ENCODE peak calls at places on chromosomes 1 and 21, in nine cellular contexts. R, W, Z, D, M, U, X, I and G are unnamed samples.

GRCh38 chr1:17120962-17121837 is 1.9 kb upstream of the PADI2 start:
- DNase-seq in R (no peak), I (no peak), W (no peak), M (no peak), D (no peak), Z (no peak), X (no peak), U (no peak), G (no peak)

GRCh38 chr21:42209801-42210479 is 9.0 kb upstream of the ABCG1 start:
- DNase-seq in M (no peak), X (no peak), W (no peak), Z (no peak), I (no peak), D (no peak), R (no peak), U (no peak), G (peak)

GRCh38 chr1:239218296-239218695 is 168.1 kb upstream of the CHRM3 start:
- DNase-seq in I (no peak), X (no peak), R (no peak), U (no peak), Z (no peak), D (no peak), W (no peak), M (no peak), G (no peak)

GRCh38 chr1:117659565-117660264 is 53.9 kb downstream of the TENT5C start:
- DNase-seq in R (no peak), U (no peak), Z (peak), I (no peak), M (no peak), D (no peak), W (no peak), X (no peak), G (no peak)

GRCh38 chr1:18693256-18694098 is 62.8 kb downstream of the PAX7 start:
- DNase-seq in I (no peak), D (no peak), R (no peak), U (no peak), X (no peak), Z (no peak), M (no peak), W (no peak), G (no peak)

GRCh38 chr1:22428672-22429071 is 23.0 kb upstream of the ZBTB40 start:
- DNase-seq in X (peak), M (peak), Z (peak), W (no peak), U (no peak), D (no peak), I (no peak), R (no peak), G (no peak)

GRCh38 chr1:2979191-2980072 is 41.8 kb upstream of the ACTRT2 start:
- DNase-seq in U (no peak), R (no peak), D (no peak), X (no peak), M (no peak), W (no peak), Z (no peak), I (no peak), G (peak)

GRCh38 chr1:60213253-60213652 is 139.7 kb upstream of the C1orf87 start:
- DNase-seq in R (no peak), X (no peak), D (no peak), Z (no peak), U (no peak), M (no peak), I (no peak), W (no peak), G (no peak)

GRCh38 chr1:103274886-103275285 is 166.6 kb upstream of the COL11A1 start:
- DNase-seq in W (no peak), X (no peak), U (no peak), I (no peak), Z (no peak), D (no peak), R (no peak), M (no peak), G (no peak)

GRCh38 chr1:47690341-47691244 is 252.7 kb downstream of the FOXD2 start:
- DNase-seq in D (no peak), I (no peak), R (no peak), M (no peak), Z (no peak), U (no peak), W (no peak), X (no peak), G (no peak)

GRCh38 chr1:183000563-183000962 is 22.7 kb upstream of the LAMC1 start:
- DNase-seq in M (peak), R (no peak), X (no peak), Z (no peak), D (no peak), I (no peak), W (no peak), U (no peak), G (no peak)

GRCh38 chr1:117602862-117603261 is 3.0 kb upstream of the TENT5C start:
- DNase-seq in R (no peak), X (no peak), D (no peak), M (no peak), W (no peak), Z (no peak), I (no peak), U (no peak), G (no peak)

GRCh38 chr1:38277646-38278045 is 231.1 kb upstream of the POU3F1 start:
- DNase-seq in R (no peak), D (no peak), I (no peak), Z (no peak), M (no peak), U (no peak), X (no peak), W (no peak), G (no peak)

GRCh38 chr1:223700388-223700918 is 11.9 kb upstream of the CAPN2 start:
- DNase-seq in R (no peak), X (no peak), Z (no peak), D (no peak), M (peak), W (no peak), U (no peak), I (no peak), G (no peak)

GRCh38 chr1:117592155-117592554 is 13.7 kb upstream of the TENT5C start:
- DNase-seq in I (no peak), W (no peak), X (peak), Z (no peak), R (no peak), U (no peak), M (no peak), D (no peak), G (peak)

GRCh38 chr1:46528297-46528955 is 23.0 kb downstream of the KNCN start:
- DNase-seq in D (no peak), Z (peak), I (no peak), X (no peak), M (peak), U (no peak), W (no peak), R (no peak), G (no peak)

GRCh38 chr1:217018648-217019047 is 295.4 kb upstream of the ESRRG start:
- DNase-seq in W (no peak), Z (no peak), U (no peak), M (no peak), X (no peak), R (no peak), I (no peak), D (no peak), G (no peak)

GRCh38 chr1:35557118-35557610 is at the start of gene KIAA0319L:
- DNase-seq in W (peak), M (peak), X (peak), U (no peak), I (peak), Z (no peak), R (peak), D (peak), G (peak)

GRCh38 chr1:25952851-25953401 is 44.9 kb downstream of the PAFAH2 start:
- DNase-seq in M (peak), Z (no peak), X (no peak), D (no peak), R (peak), I (no peak), U (no peak), W (no peak), G (no peak)

GRCh38 chr1:27542463-27543273 is 52.7 kb upstream of the WASF2 start:
- DNase-seq in I (no peak), R (peak), W (no peak), Z (no peak), X (peak), U (no peak), D (no peak), M (peak), G (peak)

GRCh38 chr21:43869486-43870325 is 4.7 kb downstream of the AGPAT3 start:
- DNase-seq in R (no peak), X (no peak), U (no peak), I (no peak), D (no peak), W (no peak), Z (no peak), M (peak), G (no peak)

GRCh38 chr1:212062832-212063438 is 27.4 kb downstream of the DTL start:
- DNase-seq in D (no peak), I (no peak), R (no peak), Z (peak), U (no peak), X (no peak), M (peak), W (no peak), G (no peak)

GRCh38 chr21:45869121-45870007 is 112.2 kb upstream of the COL6A1 start:
- DNase-seq in R (no peak), W (no peak), U (no peak), X (no peak), Z (no peak), D (no peak), I (no peak), M (peak), G (no peak)

GRCh38 chr1:248804771-248805681 is 20.7 kb downstream of the SH3BP5L start:
- DNase-seq in I (no peak), U (no peak), Z (peak), W (no peak), M (no peak), R (no peak), X (peak), D (no peak), G (no peak)

GRCh38 chr1:206568779-206569352 is 43.4 kb downstream of the EIF2D start:
- DNase-seq in I (no peak), R (no peak), Z (no peak), D (no peak), M (no peak), U (no peak), W (no peak), X (no peak), G (no peak)

GRCh38 chr1:88742546-88742945 is 58.5 kb downstream of the PKN2 start:
- DNase-seq in U (no peak), Z (no peak), M (no peak), D (no peak), X (no peak), W (no peak), I (no peak), R (no peak), G (no peak)

GRCh38 chr1:15245593-15246325 is 1.3 kb upstream of the FHAD1 start:
- DNase-seq in U (no peak), M (peak), W (no peak), D (no peak), I (peak), R (no peak), X (no peak), Z (no peak), G (no peak)

DNA sequence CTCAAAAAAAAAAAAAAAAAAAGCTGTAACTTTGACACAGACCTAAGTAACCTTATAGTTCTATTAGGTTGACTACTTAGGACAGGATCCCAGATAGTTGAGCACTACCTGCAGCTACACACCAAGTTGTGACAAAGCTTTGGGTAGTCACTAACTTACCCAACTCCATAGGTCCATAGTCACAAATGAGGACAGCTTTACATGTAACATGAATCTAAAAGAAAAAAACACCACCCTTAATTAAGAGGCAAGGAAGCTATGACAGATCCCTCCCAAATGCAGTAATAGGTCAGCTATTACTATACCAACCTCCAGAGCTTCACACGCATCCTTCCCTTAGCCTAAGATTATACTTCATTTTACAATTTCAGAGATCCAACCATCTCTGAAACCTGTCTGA is 12.7 kb upstream of the RAB42 start:
- DNase-seq in I (no peak), M (peak), D (no peak), Z (no peak), X (no peak), U (no peak), R (no peak), W (no peak), G (no peak)
- H3K27ac ChIP-seq in I (no peak), M (peak), D (no peak), Z (peak), X (peak), U (no peak), R (no peak), W (no peak), G (peak)

DNA sequence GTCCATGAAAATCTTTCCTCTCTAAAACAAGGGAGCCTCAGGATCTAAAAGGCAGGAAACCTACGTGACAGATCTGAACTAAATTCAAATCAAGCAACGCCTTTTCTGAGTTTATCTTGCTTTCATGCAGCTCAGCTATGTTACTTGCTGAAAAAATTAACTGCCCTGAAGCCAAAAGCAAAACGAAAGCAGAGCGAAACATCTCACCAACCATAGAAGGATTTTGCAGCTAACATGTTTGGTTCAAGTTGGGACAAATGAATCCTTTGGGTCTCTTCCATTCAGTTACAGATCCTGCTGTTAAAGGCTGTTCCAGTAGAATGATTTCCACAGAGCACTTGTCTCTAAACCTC is 488 bp downstream of the SLC2A5 start:
- DNase-seq in R (no peak), I (no peak), U (no peak), Z (peak), W (no peak), M (peak), X (no peak), D (no peak), G (no peak)
- H3K27ac ChIP-seq in R (peak), I (no peak), U (peak), Z (peak), W (peak), M (peak), X (peak), D (peak), G (peak)

DNA sequence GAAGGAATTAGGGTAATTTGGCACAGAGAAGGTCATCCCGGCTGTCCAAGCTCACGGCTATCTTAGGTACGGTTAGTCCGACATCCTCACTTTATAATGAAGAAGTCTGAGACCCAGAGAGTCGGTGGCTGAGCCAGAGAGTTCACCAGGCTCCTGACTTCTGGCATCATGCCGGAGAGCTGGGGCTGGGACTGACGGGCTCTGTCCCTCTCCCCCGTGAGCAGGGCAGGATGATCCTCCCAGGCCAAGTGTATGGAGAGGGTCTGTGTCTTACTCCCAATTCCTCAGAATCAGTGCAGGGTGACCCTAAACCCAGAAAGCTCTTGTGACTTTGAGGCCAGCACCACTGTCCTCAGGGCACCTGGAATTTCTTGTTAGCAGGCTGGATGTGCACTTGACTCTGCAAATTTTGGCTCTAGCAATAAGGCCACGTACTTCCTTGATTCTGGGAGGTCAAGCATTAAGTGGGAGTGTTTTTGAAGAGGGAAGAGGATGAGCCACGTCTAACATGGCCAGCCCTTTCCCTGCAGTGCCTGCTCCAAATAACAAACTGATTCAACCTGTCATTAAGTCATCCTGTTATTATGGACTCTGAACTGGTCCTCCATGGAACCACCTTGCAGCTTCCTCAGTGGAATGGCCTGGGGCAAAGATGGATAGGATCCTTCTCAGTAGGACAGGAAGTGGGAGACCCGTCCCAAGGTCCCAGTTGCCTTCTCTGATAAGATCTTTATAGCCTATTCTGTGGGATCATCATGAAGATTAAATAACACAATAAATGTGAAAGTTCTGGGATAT is 20.7 kb upstream of the BTG2 start:
- DNase-seq in R (no peak), Z (no peak), W (no peak), U (no peak), X (no peak), D (no peak), I (no peak), M (no peak), G (no peak)
- H3K27ac ChIP-seq in R (no peak), Z (peak), W (peak), U (peak), X (peak), D (no peak), I (no peak), M (no peak), G (no peak)

GRCh38 chr1:172746091-172746949 is 87.4 kb downstream of the FASLG start:
- DNase-seq in R (no peak), W (no peak), U (no peak), D (no peak), I (no peak), M (peak), Z (peak), X (no peak), G (no peak)
- H3K27ac ChIP-seq in R (no peak), W (peak), U (peak), D (no peak), I (no peak), M (peak), Z (peak), X (peak), G (peak)

DNA sequence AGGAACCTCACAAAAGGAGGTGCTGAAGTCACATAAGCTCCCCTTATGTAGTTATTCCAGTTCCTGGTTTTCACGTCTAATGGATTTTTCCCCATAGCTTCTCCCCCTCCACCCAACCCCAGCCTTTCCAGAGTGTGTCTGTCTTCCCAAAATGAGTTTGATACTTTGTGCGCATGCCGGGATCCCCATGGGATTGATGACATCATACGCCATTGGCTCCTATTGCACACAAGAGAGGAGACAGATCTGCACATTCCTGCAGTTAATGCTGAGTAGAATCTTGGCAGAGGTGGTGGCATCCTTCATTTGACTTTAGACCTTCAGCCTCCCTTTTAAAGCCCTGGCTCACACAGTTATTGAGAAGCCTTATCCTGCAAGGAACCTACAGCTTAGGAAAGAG is 71.4 kb downstream of the DDR2 start:
- DNase-seq in R (peak), U (no peak), M (no peak), W (no peak), D (no peak), I (no peak), X (no peak), Z (no peak), G (peak)
- H3K27ac ChIP-seq in R (no peak), U (peak), M (no peak), W (no peak), D (no peak), I (no peak), X (peak), Z (no peak), G (no peak)

GRCh38 chr1:93357242-93357641 is 11.5 kb downstream of the DR1 start:
- DNase-seq in W (no peak), U (no peak), M (no peak), Z (no peak), X (no peak), I (no peak), R (no peak), D (no peak), G (no peak)
- H3K27ac ChIP-seq in W (no peak), U (no peak), M (no peak), Z (no peak), X (no peak), I (no peak), R (no peak), D (no peak), G (no peak)

GRCh38 chr21:37204580-37204979 is 62.6 kb downstream of the VPS26C start:
- DNase-seq in U (no peak), D (no peak), X (no peak), R (no peak), Z (no peak), W (no peak), M (no peak), I (no peak), G (no peak)
- H3K27ac ChIP-seq in U (no peak), D (no peak), X (no peak), R (no peak), Z (no peak), W (no peak), M (no peak), I (no peak), G (no peak)

DNA sequence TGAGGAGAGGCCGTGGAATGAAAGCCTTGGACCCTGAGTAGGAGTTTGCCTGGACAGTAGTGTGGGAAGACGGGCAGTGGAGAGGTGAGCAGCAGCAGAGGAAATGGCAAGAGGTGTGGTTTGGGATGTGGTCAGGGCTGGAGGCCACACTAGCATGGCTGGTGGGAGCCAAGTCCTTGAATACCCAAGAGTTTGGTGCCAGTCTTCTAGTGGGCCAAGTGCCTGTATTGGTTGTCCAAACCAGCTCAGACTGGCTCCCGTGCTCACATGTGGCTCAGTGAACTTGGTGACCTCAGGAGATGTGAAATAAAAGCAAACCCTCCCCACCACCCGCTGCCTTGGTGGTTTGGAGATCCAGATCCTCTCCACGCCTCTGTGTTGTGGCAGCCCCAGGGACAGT is 2.4 kb downstream of the GUCA2A start:
- DNase-seq in W (no peak), I (no peak), D (no peak), U (no peak), M (no peak), Z (no peak), R (no peak), X (no peak), G (no peak)
- H3K27ac ChIP-seq in W (no peak), I (no peak), D (no peak), U (no peak), M (no peak), Z (no peak), R (no peak), X (no peak), G (no peak)

DNA sequence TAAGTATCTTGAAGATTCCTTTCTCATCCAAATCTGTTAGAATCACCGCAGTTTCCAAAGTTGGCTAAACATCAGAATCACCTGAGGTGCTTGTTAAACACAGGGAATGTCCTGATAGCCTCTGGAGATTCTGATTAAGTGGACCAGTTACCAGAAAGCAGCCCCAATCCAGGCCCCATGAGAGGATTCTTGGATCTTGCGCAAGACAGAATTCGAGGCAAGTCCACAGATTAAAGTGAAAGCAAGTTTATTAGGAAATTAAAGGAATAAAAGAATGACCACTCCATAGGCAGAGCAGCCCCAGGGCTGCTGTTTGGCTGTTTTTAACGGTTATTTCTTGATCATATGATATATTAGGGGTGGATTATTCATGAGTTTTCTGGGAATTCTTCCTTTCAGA is 176.1 kb downstream of the ROR1 start:
- DNase-seq in D (no peak), U (peak), I (no peak), X (no peak), M (peak), R (no peak), Z (no peak), W (no peak), G (peak)
- H3K27ac ChIP-seq in D (peak), U (peak), I (peak), X (no peak), M (no peak), R (no peak), Z (no peak), W (no peak), G (peak)